ENCODE peak calls at places on chromosomes 1 and 21, in five cellular contexts. F is GM23338, P is left colon, X is mesendoderm, W is GM12864. J is an unnamed sample.
A peak's percentile ranks its signal among the peaks of the same experiment; 100 is the strongest.

GRCh38 chr1:146036990-146037646 is 15.6 kb upstream of the HJV start:
- DNase-seq in F (peak; percentile 85), P (peak; percentile 80), X (peak; percentile 91), W (peak; percentile 66), J (peak; percentile 85)

GRCh38 chr1:61931587-61932279 is 189.5 kb downstream of the PATJ start:
- DNase-seq in F (no peak), P (no peak), X (no peak), W (no peak), J (no peak)

GRCh38 chr1:230977781-230978490 is 725 bp downstream of the TTC13 start:
- DNase-seq in F (peak; percentile 47), P (peak; percentile 61), X (peak; percentile 38), W (no peak), J (peak; percentile 45)

GRCh38 chr1:169475806-169476205 is 9.9 kb downstream of the SLC19A2 start:
- DNase-seq in F (no peak), P (no peak), X (no peak), W (no peak), J (no peak)

GRCh38 chr21:35138665-35139381 is 89.7 kb upstream of the RUNX1 start:
- DNase-seq in F (peak; percentile 8), P (no peak), X (no peak), W (peak; percentile 13), J (no peak)

GRCh38 chr1:87044840-87045239 is 130.4 kb downstream of the HS2ST1 start:
- DNase-seq in F (no peak), P (no peak), X (no peak), W (no peak), J (no peak)

GRCh38 chr1:14871569-14871968 is 273.1 kb downstream of the KAZN start:
- DNase-seq in F (no peak), P (no peak), X (no peak), W (no peak), J (no peak)

GRCh38 chr1:100364731-100365130 is 12.4 kb downstream of the CDC14A start:
- DNase-seq in F (no peak), P (no peak), X (no peak), W (no peak), J (no peak)

GRCh38 chr1:161958425-161958824 is 65.2 kb downstream of the OLFML2B start:
- DNase-seq in F (no peak), P (no peak), X (no peak), W (no peak), J (no peak)

GRCh38 chr1:167634435-167634834 is 4.4 kb downstream of the RCSD1 start:
- DNase-seq in F (no peak), P (no peak), X (no peak), W (no peak), J (no peak)

GRCh38 chr21:25813917-25814316 is 79.1 kb downstream of the GABPA start:
- DNase-seq in F (no peak), P (no peak), X (no peak), W (no peak), J (no peak)

GRCh38 chr1:93021539-93022134 is 57.4 kb upstream of the MTF2 start:
- DNase-seq in F (peak; percentile 64), P (no peak), X (peak; percentile 37), W (no peak), J (no peak)

GRCh38 chr1:61743716-61744620 is 1.7 kb downstream of the PATJ start:
- DNase-seq in F (no peak), P (peak; percentile 38), X (peak; percentile 83), W (no peak), J (peak; percentile 47)

GRCh38 chr1:11384170-11384554 is 94.8 kb upstream of the DISP3 start:
- DNase-seq in F (no peak), P (no peak), X (no peak), W (no peak), J (no peak)

GRCh38 chr1:59057801-59058200 is 239.1 kb upstream of the FGGY start:
- DNase-seq in F (no peak), P (no peak), X (no peak), W (no peak), J (no peak)

GRCh38 chr1:109822749-109823542 is 59.2 kb upstream of the EPS8L3 start:
- DNase-seq in F (no peak), P (no peak), X (no peak), W (no peak), J (no peak)

GRCh38 chr1:98327151-98327918 is 334.2 kb upstream of the SNX7 start:
- DNase-seq in F (no peak), P (no peak), X (peak; percentile 64), W (no peak), J (no peak)

GRCh38 chr1:110783292-110783918 is 89.5 kb upstream of the CD53 start:
- DNase-seq in F (peak; percentile 72), P (peak; percentile 25), X (peak; percentile 74), W (peak; percentile 57), J (peak; percentile 38)

GRCh38 chr1:12650001-12650421 is 6.1 kb downstream of the AADACL4 start:
- DNase-seq in F (no peak), P (no peak), X (no peak), W (no peak), J (no peak)

GRCh38 chr1:6794164-6794563 is 8.9 kb downstream of the CAMTA1 start:
- DNase-seq in F (peak; percentile 41), P (no peak), X (peak; percentile 63), W (no peak), J (no peak)

GRCh38 chr1:21939650-21940374 is 2.7 kb upstream of the HSPG2 start:
- DNase-seq in F (no peak), P (peak; percentile 82), X (no peak), W (no peak), J (peak; percentile 82)

GRCh38 chr1:234600418-234601216 is 9.4 kb downstream of the IRF2BP2 start:
- DNase-seq in F (no peak), P (peak; percentile 68), X (no peak), W (no peak), J (peak; percentile 73)

GRCh38 chr1:205049479-205049878 is 6.5 kb downstream of the CNTN2 start:
- DNase-seq in F (no peak), P (no peak), X (no peak), W (no peak), J (no peak)

GRCh38 chr1:207815913-207816312 is 64.1 kb downstream of the CD46 start:
- DNase-seq in F (no peak), P (no peak), X (no peak), W (no peak), J (no peak)

GRCh38 chr1:241229216-241229615 is 127.8 kb downstream of the RGS7 start:
- DNase-seq in F (no peak), P (peak; percentile 49), X (no peak), W (no peak), J (peak; percentile 74)

GRCh38 chr1:70038025-70038424 is 167.4 kb downstream of the LRRC40 start:
- DNase-seq in F (no peak), P (no peak), X (peak; percentile 57), W (no peak), J (no peak)

GRCh38 chr1:153803479-153804056 is 28.4 kb downstream of the SLC27A3 start:
- DNase-seq in F (no peak), P (no peak), X (no peak), W (no peak), J (no peak)

GRCh38 chr1:27872802-27873665 is 690 bp downstream of the THEMIS2 start:
- DNase-seq in F (peak; percentile 64), P (no peak), X (peak; percentile 19), W (no peak), J (no peak)

GRCh38 chr1:212588137-212588510 is 20.4 kb upstream of the ATF3 start:
- DNase-seq in F (no peak), P (no peak), X (no peak), W (no peak), J (no peak)

GRCh38 chr1:166822385-166822784 is 16.9 kb upstream of the POGK start:
- DNase-seq in F (peak; percentile 63), P (no peak), X (peak; percentile 32), W (no peak), J (no peak)

GRCh38 chr1:22228074-22228473 is 85.2 kb upstream of the WNT4 start:
- DNase-seq in F (no peak), P (no peak), X (no peak), W (no peak), J (no peak)

GRCh38 chr1:115173151-115173550 is 83.8 kb upstream of the TSPAN2 start:
- DNase-seq in F (no peak), P (no peak), X (no peak), W (no peak), J (no peak)

GRCh38 chr21:42527489-42528158 is 14.0 kb downstream of the SLC37A1 start:
- DNase-seq in F (no peak), P (peak; percentile 27), X (no peak), W (peak; percentile 70), J (no peak)

GRCh38 chr1:179143332-179143731 is 61.5 kb downstream of the TOR3A start:
- DNase-seq in F (no peak), P (no peak), X (no peak), W (no peak), J (no peak)

GRCh38 chr1:9125325-9125724 is 3.6 kb downstream of the GPR157 start:
- DNase-seq in F (no peak), P (no peak), X (no peak), W (no peak), J (no peak)

GRCh38 chr1:159181328-159182024 is 10.1 kb downstream of the CADM3 start:
- DNase-seq in F (no peak), P (no peak), X (peak; percentile 19), W (no peak), J (no peak)

GRCh38 chr1:29649375-29650040 is 413.2 kb downstream of the PTPRU start:
- DNase-seq in F (no peak), P (no peak), X (peak; percentile 3), W (no peak), J (peak; percentile 3)

J was measured in colonic mucosa.